ENCODE peak calls at places on chromosomes 4 and X, in seven cellular contexts. I is A549, H is K562, Y is SK-N-SH, O is H1, B is IMR-90, U is GM12878. E is an unnamed sample.

GRCh38 chrX:128020701-128021100 is 31.5 kb downstream of the ACTRT1 start:
- DNase-seq in I (peak; percentile 5), H (no peak), Y (no peak), O (no peak), B (peak; percentile 1), U (no peak), E (peak; percentile 2)

GRCh38 chrX:153970398-153971123 is 1.1 kb downstream of the HCFC1 start:
- DNase-seq in I (no peak), H (peak; percentile 55), Y (peak; percentile 77), O (no peak), B (peak; percentile 71), U (no peak), E (peak; percentile 29)

GRCh38 chr4:32425243-32425642 is 1705.1 kb downstream of the PCDH7 start:
- DNase-seq in I (no peak), H (no peak), Y (no peak), O (no peak), B (no peak), U (no peak), E (no peak)

GRCh38 chr4:54231419-54232150 is 2.5 kb downstream of the PDGFRA start:
- DNase-seq in I (no peak), H (no peak), Y (peak; percentile 77), O (no peak), B (peak; percentile 66), U (no peak), E (no peak)

GRCh38 chrX:153635788-153636668 is 11.0 kb upstream of the DUSP9 start:
- DNase-seq in I (peak; percentile 79), H (peak; percentile 48), Y (peak; percentile 63), O (peak; percentile 31), B (no peak), U (no peak), E (peak; percentile 59)

GRCh38 chr4:126986828-126987227 is 645.9 kb upstream of the INTU start:
- DNase-seq in I (no peak), H (no peak), Y (no peak), O (no peak), B (peak; percentile 82), U (no peak), E (no peak)

GRCh38 chr4:6855692-6856297 is 53.8 kb upstream of the TBC1D14 start:
- DNase-seq in I (peak; percentile 19), H (no peak), Y (no peak), O (no peak), B (peak; percentile 93), U (peak; percentile 94), E (peak; percentile 20)

GRCh38 chr4:41143721-41144379 is 70.5 kb downstream of the APBB2 start:
- DNase-seq in I (no peak), H (no peak), Y (no peak), O (no peak), B (no peak), U (no peak), E (no peak)

GRCh38 chr4:74262522-74262921 is 45.7 kb upstream of the EPGN start:
- DNase-seq in I (no peak), H (no peak), Y (peak; percentile 6), O (no peak), B (no peak), U (no peak), E (no peak)

GRCh38 chr4:102787096-102787867 is 26.5 kb upstream of the MANBA start:
- DNase-seq in I (no peak), H (no peak), Y (no peak), O (no peak), B (peak; percentile 92), U (no peak), E (no peak)

GRCh38 chr4:5784960-5785611 is 74.1 kb downstream of the EVC start:
- DNase-seq in I (no peak), H (no peak), Y (no peak), O (no peak), B (no peak), U (no peak), E (no peak)

GRCh38 chr4:165294907-165295306 is 32.6 kb upstream of the MSMO1 start:
- DNase-seq in I (no peak), H (no peak), Y (no peak), O (no peak), B (no peak), U (peak; percentile 25), E (no peak)

GRCh38 chrX:119990995-119991787 is 47.6 kb upstream of the NKAP start:
- DNase-seq in I (no peak), H (no peak), Y (peak; percentile 32), O (no peak), B (no peak), U (no peak), E (no peak)

GRCh38 chr4:76546282-76547166 is 111.5 kb downstream of the SHROOM3 start:
- DNase-seq in I (no peak), H (no peak), Y (no peak), O (no peak), B (peak; percentile 86), U (no peak), E (no peak)

DNA sequence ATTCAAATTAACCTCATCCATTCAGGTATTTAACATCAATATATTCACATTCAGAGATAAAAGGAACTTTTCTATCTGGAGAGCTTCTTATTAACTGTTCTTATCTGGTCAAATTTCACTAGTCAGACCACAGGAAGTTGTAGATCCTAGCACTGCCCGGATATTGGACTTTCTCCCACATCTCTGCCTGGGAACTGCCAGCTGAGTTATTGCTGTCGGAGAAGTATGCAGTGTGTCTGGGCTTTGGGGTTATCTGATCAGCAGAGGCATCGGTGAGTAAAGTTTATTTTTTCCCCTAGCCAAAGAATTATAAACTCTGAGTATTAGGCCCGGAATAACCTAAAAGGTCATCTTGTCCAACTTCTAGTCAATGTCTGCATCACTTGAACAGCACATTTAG is 45.1 kb downstream of the OR13H1 start:
- DNase-seq in I (no peak), H (no peak), Y (no peak), O (no peak), B (no peak), U (no peak), E (no peak)
- TF ChIP-seq RFX5 in I (no peak), H (no peak), Y (no peak), O (no peak), B (no peak), U (no peak), E (no peak)

GRCh38 chr4:128332086-128332485 is 44.5 kb upstream of the PGRMC2 start:
- DNase-seq in I (no peak), H (no peak), Y (no peak), O (no peak), B (no peak), U (no peak), E (no peak)
- TF ChIP-seq RFX5 in I (no peak), H (no peak), Y (no peak), O (no peak), B (no peak), U (no peak), E (no peak)

GRCh38 chr4:99219072-99219471 is at the start of gene ADH6:
- DNase-seq in I (no peak), H (no peak), Y (no peak), O (no peak), B (no peak), U (no peak), E (peak; percentile 90)
- TF ChIP-seq RFX5 in I (no peak), H (no peak), Y (no peak), O (no peak), B (no peak), U (no peak), E (no peak)

GRCh38 chr4:1204286-1204827 is 32.0 kb upstream of the SPON2 start:
- DNase-seq in I (no peak), H (no peak), Y (peak; percentile 27), O (no peak), B (no peak), U (no peak), E (no peak)

GRCh38 chr4:1202526-1203378 is 30.4 kb upstream of the SPON2 start:
- DNase-seq in I (no peak), H (no peak), Y (peak; percentile 16), O (no peak), B (no peak), U (no peak), E (no peak)

GRCh38 chr4:1200425-1201035 is 28.1 kb upstream of the SPON2 start:
- DNase-seq in I (no peak), H (peak; percentile 41), Y (peak; percentile 61), O (no peak), B (peak; percentile 95), U (no peak), E (no peak)

GRCh38 chr4:1199556-1200331 is 27.4 kb upstream of the SPON2 start:
- DNase-seq in I (no peak), H (no peak), Y (peak; percentile 23), O (no peak), B (no peak), U (no peak), E (no peak)

DNA sequence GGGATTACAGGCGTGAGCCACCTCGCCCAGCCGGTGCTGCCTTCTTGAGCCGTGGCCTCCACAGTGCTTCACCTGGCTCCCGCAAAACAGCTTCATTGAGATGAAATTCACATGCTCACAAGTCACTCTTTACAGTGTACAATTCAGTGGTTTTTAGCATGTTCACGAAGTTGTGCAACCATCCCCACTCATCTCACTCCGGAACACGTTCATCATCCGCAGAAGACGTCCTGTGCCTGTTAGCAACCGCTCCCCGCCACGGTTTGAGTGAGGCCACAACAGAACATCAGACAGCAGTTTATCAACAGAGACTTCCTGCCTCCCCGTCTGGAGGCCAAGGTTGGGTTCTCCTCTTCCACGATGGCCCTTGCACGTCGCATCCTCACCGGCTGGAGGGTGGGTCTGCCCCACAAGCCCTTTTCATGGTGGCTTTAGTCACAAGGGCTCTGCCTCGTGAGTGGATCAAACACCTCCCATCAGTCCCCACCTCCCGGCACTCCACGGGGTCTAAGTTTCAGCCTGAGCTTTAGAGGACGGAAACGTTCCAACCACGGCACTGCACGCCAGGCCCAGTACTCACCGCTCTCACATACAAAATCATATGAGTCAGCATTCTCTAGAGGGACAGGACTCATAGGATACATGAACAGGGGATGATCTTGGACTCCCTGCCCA is 29.6 kb upstream of the SPON2 start:
- DNase-seq in I (no peak), H (no peak), Y (peak; percentile 20), O (no peak), B (peak; percentile 95), U (peak; percentile 65), E (no peak)
- TF ChIP-seq RFX5 in I (no peak), H (no peak), Y (no peak), O (no peak), B (no peak), U (no peak), E (no peak)

GRCh38 chr4:139420652-139421051 is 33.3 kb upstream of the RAB33B start:
- DNase-seq in I (no peak), H (no peak), Y (no peak), O (no peak), B (no peak), U (no peak), E (no peak)

GRCh38 chr4:139410312-139410711 is 43.6 kb upstream of the RAB33B start:
- DNase-seq in I (no peak), H (no peak), Y (no peak), O (no peak), B (no peak), U (no peak), E (no peak)

GRCh38 chr4:139419388-139419914 is 34.5 kb upstream of the RAB33B start:
- DNase-seq in I (no peak), H (no peak), Y (no peak), O (no peak), B (peak; percentile 86), U (no peak), E (no peak)

DNA sequence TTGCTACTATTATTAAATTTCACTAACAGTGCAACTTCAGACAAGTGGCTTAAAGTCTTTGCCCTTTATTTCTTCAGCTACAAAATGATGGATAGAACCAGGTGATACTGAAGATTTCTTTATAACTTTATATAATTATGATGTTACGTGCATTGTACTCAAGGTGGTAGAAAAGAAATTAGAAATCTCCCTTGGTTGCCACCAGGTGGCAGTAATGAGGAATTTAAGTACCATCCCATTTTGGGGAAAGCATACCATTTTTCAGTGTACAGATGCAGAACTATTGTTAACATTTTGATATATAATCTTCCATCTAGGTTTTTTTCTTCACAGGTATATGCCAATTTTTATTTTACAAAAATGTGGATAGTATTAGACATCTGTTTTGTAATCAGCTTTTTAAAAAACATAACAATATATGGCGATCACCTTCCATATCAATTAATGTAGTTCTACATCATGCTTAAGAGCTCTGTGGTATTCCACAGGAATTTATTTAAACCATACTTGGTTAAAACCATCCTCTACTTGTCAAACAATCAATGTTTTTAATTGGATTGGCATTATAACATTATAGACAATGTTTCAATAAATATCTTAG is 37.7 kb upstream of the RAB33B start:
- DNase-seq in I (no peak), H (peak; percentile 33), Y (peak; percentile 38), O (no peak), B (peak; percentile 67), U (no peak), E (peak; percentile 28)
- TF ChIP-seq RFX5 in I (no peak), H (no peak), Y (no peak), O (no peak), B (no peak), U (no peak), E (no peak)

E was measured in HepG2.